ENCODE peak calls at places on chromosomes 13 and 19, in six cellular contexts. C is PC-3; X is mucosa of gallbladder; I is thyroid gland; M is central memory CD8-positive, alpha-beta T cell; W is fibroblast of lung. S is an unnamed sample.

GRCh38 chr13:102845289-102845629 is 573 bp upstream of the ERCC5 start:
- DNase-seq in C (no peak), X (no peak), I (no peak), M (no peak), W (no peak), S (no peak)

GRCh38 chr19:40519352-40520322 is 52.8 kb downstream of the SPTBN4 start:
- DNase-seq in C (no peak), X (no peak), I (no peak), M (no peak), W (peak), S (peak)

GRCh38 chr13:114131581-114132418 is 623 bp downstream of the RASA3 start:
- DNase-seq in C (no peak), X (no peak), I (peak), M (no peak), W (peak), S (peak)

GRCh38 chr13:32938907-32939306 is 77.3 kb upstream of the KL start:
- DNase-seq in C (peak), X (no peak), I (no peak), M (no peak), W (peak), S (peak)

GRCh38 chr13:95404141-95404882 is 103.1 kb upstream of the ABCC4 start:
- DNase-seq in C (peak), X (peak), I (peak), M (peak), W (peak), S (peak)

GRCh38 chr13:33490461-33491327 is 205.1 kb upstream of the STARD13 start:
- DNase-seq in C (no peak), X (no peak), I (peak), M (no peak), W (no peak), S (no peak)

GRCh38 chr19:4687396-4687795 is 17.3 kb upstream of the MYDGF start:
- DNase-seq in C (no peak), X (no peak), I (no peak), M (no peak), W (no peak), S (no peak)

GRCh38 chr13:78875792-78876580 is 217.0 kb upstream of the OBI1 start:
- DNase-seq in C (peak), X (no peak), I (no peak), M (no peak), W (no peak), S (no peak)

GRCh38 chr13:25886438-25887214 is 165.2 kb downstream of the SHISA2 start:
- DNase-seq in C (peak), X (no peak), I (no peak), M (no peak), W (peak), S (peak)

GRCh38 chr19:6457958-6458694 is 1.5 kb downstream of the SLC25A23 start:
- DNase-seq in C (no peak), X (no peak), I (no peak), M (no peak), W (no peak), S (no peak)

GRCh38 chr13:46796515-46797467 is at the start of gene ESD:
- DNase-seq in C (peak), X (peak), I (peak), M (peak), W (peak), S (peak)

GRCh38 chr13:106500450-106500849 is 35.0 kb downstream of the EFNB2 start:
- DNase-seq in C (no peak), X (no peak), I (no peak), M (no peak), W (no peak), S (no peak)

GRCh38 chr13:63691474-63691873 is 2275.8 kb upstream of the PCDH20 start:
- DNase-seq in C (no peak), X (no peak), I (no peak), M (no peak), W (no peak), S (no peak)

GRCh38 chr13:80313668-80314278 is 27.2 kb downstream of the SPRY2 start:
- DNase-seq in C (peak), X (no peak), I (no peak), M (no peak), W (peak), S (no peak)

GRCh38 chr13:104143760-104144406 is 1077.7 kb upstream of the SLC10A2 start:
- DNase-seq in C (peak), X (no peak), I (no peak), M (no peak), W (no peak), S (peak)

S was measured in ELR.